ENCODE peak calls at places on chromosomes 13 and 19, in four cellular contexts. E, N, C and U are unnamed samples.
A peak's percentile ranks its signal among the peaks of the same experiment; 100 is the strongest.

GRCh38 chr19:47353307-47353712 is 4.2 kb downstream of the DHX34 start:
- DNase-seq in E (no peak), N (no peak), C (no peak), U (no peak)

GRCh38 chr19:43779820-43780219 is 953 bp downstream of the KCNN4 start:
- DNase-seq in E (no peak), N (no peak), C (no peak), U (no peak)

GRCh38 chr19:38733493-38734175 is 10.6 kb downstream of the CAPN12 start:
- DNase-seq in E (no peak), N (peak; percentile 85), C (no peak), U (no peak)

GRCh38 chr13:66853559-66853958 is 376.6 kb downstream of the PCDH9 start:
- DNase-seq in E (no peak), N (no peak), C (no peak), U (no peak)

GRCh38 chr19:37304190-37304883 is 66.6 kb upstream of the ZNF527 start:
- DNase-seq in E (no peak), N (peak; percentile 87), C (no peak), U (peak; percentile 47)

GRCh38 chr19:8209111-8209964 is at the start of gene CERS4:
- DNase-seq in E (peak; percentile 23), N (peak; percentile 94), C (no peak), U (peak; percentile 79)

GRCh38 chr13:102400619-102401125 is 1.2 kb downstream of the FGF14 start:
- DNase-seq in E (peak; percentile 3), N (no peak), C (no peak), U (no peak)

GRCh38 chr13:105406551-105406950 is 1128.9 kb downstream of the EFNB2 start:
- DNase-seq in E (no peak), N (no peak), C (no peak), U (no peak)

GRCh38 chr19:46387713-46388130 is 25.6 kb downstream of the CCDC8 start:
- DNase-seq in E (no peak), N (no peak), C (no peak), U (no peak)

GRCh38 chr19:58268344-58268743 is 10.4 kb upstream of the ZNF8 start:
- DNase-seq in E (no peak), N (no peak), C (no peak), U (no peak)

GRCh38 chr19:55674841-55675660 is at the start of gene EPN1:
- DNase-seq in E (peak; percentile 94), N (peak; percentile 99), C (peak; percentile 90), U (peak; percentile 93)

GRCh38 chr13:60990032-60990733 is 425.5 kb downstream of the PCDH20 start:
- DNase-seq in E (no peak), N (no peak), C (no peak), U (no peak)

GRCh38 chr13:71144883-71145282 is 722.1 kb downstream of the DACH1 start:
- DNase-seq in E (no peak), N (no peak), C (no peak), U (no peak)

GRCh38 chr19:46574533-46574932 is 26.6 kb upstream of the CALM3 start:
- DNase-seq in E (peak; percentile 15), N (no peak), C (no peak), U (no peak)

GRCh38 chr19:49875801-49876421 is 1.2 kb downstream of the AKT1S1 start:
- DNase-seq in E (peak; percentile 49), N (peak; percentile 93), C (no peak), U (peak; percentile 41)

GRCh38 chr19:37466277-37466797 is 907 bp downstream of the ZNF569 start:
- DNase-seq in E (no peak), N (no peak), C (no peak), U (no peak)

GRCh38 chr13:98853791-98854191 is 101.3 kb upstream of the SLC15A1 start:
- DNase-seq in E (peak; percentile 80), N (no peak), C (peak; percentile 40), U (no peak)

GRCh38 chr19:3665681-3666544 is 34.4 kb downstream of the PIP5K1C start:
- DNase-seq in E (peak; percentile 27), N (peak; percentile 95), C (no peak), U (peak; percentile 76)

GRCh38 chr13:109787135-109787954 is 962 bp upstream of the IRS2 start:
- DNase-seq in E (no peak), N (no peak), C (no peak), U (peak; percentile 42)

GRCh38 chr19:34269968-34270621 is 15.7 kb downstream of the GARRE1 start:
- DNase-seq in E (peak; percentile 71), N (peak; percentile 87), C (no peak), U (no peak)

GRCh38 chr13:85930108-85930507 is 130.9 kb upstream of the SLITRK6 start:
- DNase-seq in E (no peak), N (no peak), C (no peak), U (no peak)

GRCh38 chr13:37934339-37935191 is 65.0 kb upstream of the TRPC4 start:
- DNase-seq in E (no peak), N (no peak), C (no peak), U (no peak)

GRCh38 chr13:91417660-91418325 is 19.4 kb downstream of the GPC5 start:
- DNase-seq in E (no peak), N (no peak), C (no peak), U (no peak)

GRCh38 chr13:110726726-110727125 is 13.2 kb downstream of the ING1 start:
- DNase-seq in E (no peak), N (no peak), C (no peak), U (no peak)

GRCh38 chr13:43848250-43848649 is 31.3 kb downstream of the CCDC122 start:
- DNase-seq in E (peak; percentile 96), N (no peak), C (peak; percentile 64), U (no peak)

GRCh38 chr13:19818223-19818842 is 35.6 kb upstream of the PSPC1 start:
- DNase-seq in E (no peak), N (peak; percentile 85), C (no peak), U (peak; percentile 70)

GRCh38 chr19:7554990-7555864 is 19.7 kb downstream of the PNPLA6 start:
- DNase-seq in E (no peak), N (no peak), C (no peak), U (no peak)

GRCh38 chr13:100363351-100363750 is 225.2 kb downstream of the GGACT start:
- DNase-seq in E (peak; percentile 56), N (no peak), C (no peak), U (no peak)

GRCh38 chr13:99371956-99372355 is 64.8 kb upstream of the GPR183 start:
- DNase-seq in E (no peak), N (peak; percentile 84), C (no peak), U (no peak)

GRCh38 chr13:37486171-37486661 is 112.4 kb downstream of the POSTN start:
- DNase-seq in E (peak; percentile 58), N (no peak), C (no peak), U (no peak)

GRCh38 chr19:3840804-3841203 is 28.0 kb downstream of the ZFR2 start:
- DNase-seq in E (no peak), N (no peak), C (no peak), U (no peak)

GRCh38 chr13:25143693-25144092 is 28.4 kb downstream of the AMER2 start:
- DNase-seq in E (no peak), N (no peak), C (no peak), U (no peak)

DNA sequence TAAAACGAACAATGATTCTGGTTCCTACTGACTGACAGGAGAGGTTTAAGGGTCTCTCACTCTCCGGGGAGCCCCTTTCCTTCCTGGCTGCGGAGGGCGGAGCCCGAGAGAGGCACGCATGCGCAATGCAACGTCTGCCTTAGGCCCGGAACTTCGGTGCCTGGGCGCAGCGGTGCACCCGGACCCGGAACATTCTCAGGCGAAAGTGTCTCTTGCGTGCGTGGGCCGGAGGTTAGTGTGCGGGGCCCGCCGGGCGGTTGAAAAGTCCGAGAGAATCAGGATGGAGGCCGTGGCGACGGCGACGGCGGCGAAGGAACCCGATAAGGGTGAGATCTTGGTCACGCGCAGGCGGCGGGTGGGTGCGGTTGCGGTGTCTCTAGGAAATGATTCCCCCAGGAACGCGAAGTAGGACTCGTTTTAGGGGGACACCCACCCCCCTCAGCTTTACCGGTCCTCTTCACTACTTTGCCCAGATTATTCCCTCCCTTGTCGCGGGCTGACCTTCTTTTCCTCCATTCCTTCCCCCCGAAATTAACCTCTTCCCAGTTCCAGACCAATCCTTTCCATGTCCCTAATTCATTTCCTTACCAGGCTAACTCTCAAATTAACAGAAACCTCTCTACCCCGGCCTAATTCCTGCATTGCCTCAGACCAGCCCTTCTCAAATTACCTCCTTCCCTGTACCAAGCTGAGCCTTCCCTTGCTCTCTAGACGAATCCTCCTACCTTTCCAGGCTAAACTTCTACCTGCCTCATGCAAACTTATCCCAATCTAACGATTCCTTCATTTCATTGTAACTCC is at the start of gene CCDC97:
- DNase-seq in E (peak; percentile 92), N (peak; percentile 97), C (peak; percentile 65), U (peak; percentile 76)
- TF ChIP-seq CTCF in E (no peak), N (peak; percentile 4), C (no peak), U (no peak)

DNA sequence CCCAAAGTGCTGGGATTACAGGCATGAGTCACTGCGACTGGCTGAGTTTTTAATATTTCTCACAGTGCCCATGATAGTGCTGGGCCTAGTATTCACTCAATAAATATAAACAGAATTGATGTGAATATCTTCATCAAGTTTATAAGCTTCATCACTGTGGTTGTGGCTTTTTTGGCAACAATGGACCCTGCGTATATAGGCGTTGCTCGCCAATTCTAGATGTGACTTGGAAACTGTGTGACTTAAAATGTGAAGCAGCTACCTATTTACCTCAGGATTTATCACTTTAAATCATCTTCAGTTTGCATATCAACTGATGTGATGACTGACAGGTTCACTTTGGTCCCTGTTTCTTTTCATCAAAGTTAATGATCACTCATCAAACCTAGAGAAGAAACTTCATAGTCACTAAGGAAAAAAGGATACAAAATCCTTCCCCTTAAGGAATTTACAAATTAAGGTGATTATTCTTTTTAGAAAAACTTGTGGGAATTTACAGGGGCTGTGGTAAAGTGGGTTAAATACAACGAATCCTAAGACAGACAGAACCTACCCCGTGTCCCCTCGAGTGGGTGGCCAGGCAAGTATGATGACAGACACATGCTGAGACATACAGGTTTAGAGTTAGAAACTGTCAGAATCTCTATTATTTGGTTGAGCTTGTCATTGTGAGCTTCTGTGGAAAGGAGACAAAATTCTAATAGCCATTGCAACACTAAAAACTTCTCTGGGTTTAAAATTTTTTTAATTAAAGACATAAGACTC is 101.3 kb downstream of the AKAP11 start:
- DNase-seq in E (no peak), N (no peak), C (no peak), U (no peak)
- TF ChIP-seq CTCF in E (no peak), N (no peak), C (no peak), U (no peak)

GRCh38 chr19:12400618-12401502 is at the start of gene ZNF799:
- DNase-seq in E (peak; percentile 95), N (peak; percentile 100), C (peak; percentile 84), U (peak; percentile 84)
- TF ChIP-seq CTCF in E (no peak), N (no peak), C (no peak), U (peak; percentile 34)

DNA sequence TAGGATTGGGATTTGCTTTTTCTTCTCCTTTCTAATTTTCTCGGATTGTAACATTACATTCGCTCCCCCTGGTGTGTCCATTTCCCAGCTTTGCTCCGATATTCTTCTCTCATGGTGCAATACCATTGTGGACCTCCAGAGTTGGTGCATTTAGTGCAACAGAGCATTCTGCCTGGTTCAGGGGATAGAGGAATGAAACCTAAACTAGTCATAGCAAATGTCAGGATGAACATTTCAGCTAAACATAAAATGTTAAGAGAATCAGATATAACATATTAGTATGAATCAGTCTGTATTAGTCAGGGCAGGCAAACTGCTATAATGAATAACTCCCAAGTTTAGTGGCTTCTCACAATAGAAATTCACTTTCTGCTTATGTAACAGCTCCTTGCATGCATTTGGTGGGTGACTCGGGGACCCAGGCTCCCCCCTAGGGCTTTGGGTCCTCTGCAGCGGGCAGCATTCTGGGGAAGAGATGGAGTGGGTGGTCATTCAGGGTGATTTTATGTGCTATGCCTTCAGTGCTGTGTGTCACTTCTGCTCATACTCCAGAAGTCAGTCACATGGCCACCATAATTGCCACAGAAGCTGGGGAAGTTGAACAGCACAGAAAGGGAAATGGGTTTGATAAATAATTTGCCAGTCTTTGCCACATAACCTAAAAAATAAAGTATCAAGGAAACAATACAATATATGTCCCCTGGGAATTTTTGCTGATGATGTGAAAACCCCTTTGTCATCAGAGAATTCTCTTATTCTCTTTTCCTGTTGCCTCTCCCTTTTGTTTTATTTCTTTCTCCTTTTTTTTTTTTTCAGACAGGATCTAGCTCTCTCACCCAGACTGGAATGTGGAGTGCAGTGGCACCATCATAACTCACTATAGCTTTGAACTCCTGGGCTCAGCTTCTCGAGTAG is 111.0 kb downstream of the HSPH1 start:
- DNase-seq in E (peak; percentile 52), N (no peak), C (no peak), U (no peak)
- TF ChIP-seq CTCF in E (peak; percentile 75), N (no peak), C (no peak), U (peak; percentile 34)